ENCODE peak calls at places on chromosome 3, in four cellular contexts. One of them, this sample, is unnamed.

GRCh38 chr3:125072310-125072709 is 16.5 kb upstream of the HEG1 start:
- DNase-seq in K562: no peak
- DNase-seq in SK-N-SH: no peak
- DNase-seq in GM12878: no peak
- DNase-seq in this sample: no peak

GRCh38 chr3:19652336-19652735 is 281.7 kb downstream of the EFHB start:
- DNase-seq in K562: no peak
- DNase-seq in SK-N-SH: no peak
- DNase-seq in GM12878: no peak
- DNase-seq in this sample: no peak

GRCh38 chr3:29827756-29828155 is 546.9 kb downstream of the RBMS3 start:
- DNase-seq in K562: no peak
- DNase-seq in SK-N-SH: no peak
- DNase-seq in GM12878: no peak
- DNase-seq in this sample: no peak

GRCh38 chr3:155870945-155871745 is 695 bp downstream of the GMPS start:
- DNase-seq in K562: peak
- DNase-seq in SK-N-SH: peak
- DNase-seq in GM12878: no peak
- DNase-seq in this sample: peak

GRCh38 chr3:32733631-32734229 is 48.7 kb downstream of the CNOT10 start:
- DNase-seq in K562: peak
- DNase-seq in SK-N-SH: peak
- DNase-seq in GM12878: peak
- DNase-seq in this sample: no peak

GRCh38 chr3:179882322-179882721 is 154.4 kb downstream of the PEX5L start:
- DNase-seq in K562: no peak
- DNase-seq in SK-N-SH: no peak
- DNase-seq in GM12878: peak
- DNase-seq in this sample: peak

GRCh38 chr3:154759966-154760365 is 320.2 kb upstream of the MME start:
- DNase-seq in K562: no peak
- DNase-seq in SK-N-SH: no peak
- DNase-seq in GM12878: no peak
- DNase-seq in this sample: no peak

GRCh38 chr3:121913305-121913704 is 19.1 kb downstream of the SLC15A2 start:
- DNase-seq in K562: no peak
- DNase-seq in SK-N-SH: no peak
- DNase-seq in GM12878: no peak
- DNase-seq in this sample: no peak

GRCh38 chr3:184351511-184352148 is 9.8 kb downstream of the CLCN2 start:
- DNase-seq in K562: no peak
- DNase-seq in SK-N-SH: no peak
- DNase-seq in GM12878: no peak
- DNase-seq in this sample: no peak

GRCh38 chr3:134600685-134601502 is 49.9 kb downstream of the KY start:
- DNase-seq in K562: peak
- DNase-seq in SK-N-SH: peak
- DNase-seq in GM12878: no peak
- DNase-seq in this sample: peak

GRCh38 chr3:72041531-72041930 is 256.6 kb upstream of the PROK2 start:
- DNase-seq in K562: no peak
- DNase-seq in SK-N-SH: no peak
- DNase-seq in GM12878: no peak
- DNase-seq in this sample: no peak

GRCh38 chr3:16803019-16803418 is 81.7 kb upstream of the PLCL2 start:
- DNase-seq in K562: no peak
- DNase-seq in SK-N-SH: no peak
- DNase-seq in GM12878: no peak
- DNase-seq in this sample: no peak

GRCh38 chr3:177419904-177420601 is 222.8 kb upstream of the TBL1XR1 start:
- DNase-seq in K562: no peak
- DNase-seq in SK-N-SH: no peak
- DNase-seq in GM12878: no peak
- DNase-seq in this sample: no peak

GRCh38 chr3:176147251-176147650 is 1050.0 kb downstream of the TBL1XR1 start:
- DNase-seq in K562: no peak
- DNase-seq in SK-N-SH: no peak
- DNase-seq in GM12878: no peak
- DNase-seq in this sample: no peak

GRCh38 chr3:13850161-13850945 is 29.5 kb downstream of the WNT7A start:
- DNase-seq in K562: no peak
- DNase-seq in SK-N-SH: no peak
- DNase-seq in GM12878: no peak
- DNase-seq in this sample: peak

GRCh38 chr3:61955483-61955882 is 394.1 kb downstream of the PTPRG start:
- DNase-seq in K562: no peak
- DNase-seq in SK-N-SH: no peak
- DNase-seq in GM12878: no peak
- DNase-seq in this sample: no peak

GRCh38 chr3:49899815-49900214 is 3.9 kb downstream of the MST1R start:
- DNase-seq in K562: no peak
- DNase-seq in SK-N-SH: peak
- DNase-seq in GM12878: no peak
- DNase-seq in this sample: peak

GRCh38 chr3:50356553-50356952 is 2.8 kb downstream of the TMEM115 start:
- DNase-seq in K562: peak
- DNase-seq in SK-N-SH: no peak
- DNase-seq in GM12878: no peak
- DNase-seq in this sample: no peak

GRCh38 chr3:183149915-183150825 is 12.4 kb downstream of the LAMP3 start:
- DNase-seq in K562: no peak
- DNase-seq in SK-N-SH: no peak
- DNase-seq in GM12878: no peak
- DNase-seq in this sample: no peak

GRCh38 chr3:166455724-166456123 is 618.5 kb upstream of the BCHE start:
- DNase-seq in K562: no peak
- DNase-seq in SK-N-SH: no peak
- DNase-seq in GM12878: no peak
- DNase-seq in this sample: no peak

GRCh38 chr3:128749035-128749434 is 23.1 kb downstream of the RAB7A start:
- DNase-seq in K562: no peak
- DNase-seq in SK-N-SH: no peak
- DNase-seq in GM12878: no peak
- DNase-seq in this sample: no peak

GRCh38 chr3:48142316-48142870 is 45.8 kb downstream of the CDC25A start:
- DNase-seq in K562: no peak
- DNase-seq in SK-N-SH: no peak
- DNase-seq in GM12878: no peak
- DNase-seq in this sample: no peak

GRCh38 chr3:120682095-120682681 is at the start of gene HGD:
- DNase-seq in K562: no peak
- DNase-seq in SK-N-SH: no peak
- DNase-seq in GM12878: no peak
- DNase-seq in this sample: no peak

GRCh38 chr3:171772427-171773056 is 37.7 kb downstream of the PLD1 start:
- DNase-seq in K562: peak
- DNase-seq in SK-N-SH: peak
- DNase-seq in GM12878: no peak
- DNase-seq in this sample: peak

GRCh38 chr3:127159547-127159946 is 33.4 kb upstream of the PRR23E start:
- DNase-seq in K562: no peak
- DNase-seq in SK-N-SH: no peak
- DNase-seq in GM12878: no peak
- DNase-seq in this sample: peak
- TF ChIP-seq USF1 in K562: no peak
- TF ChIP-seq USF1 in SK-N-SH: no peak
- TF ChIP-seq USF1 in GM12878: no peak
- TF ChIP-seq USF1 in this sample: no peak

DNA sequence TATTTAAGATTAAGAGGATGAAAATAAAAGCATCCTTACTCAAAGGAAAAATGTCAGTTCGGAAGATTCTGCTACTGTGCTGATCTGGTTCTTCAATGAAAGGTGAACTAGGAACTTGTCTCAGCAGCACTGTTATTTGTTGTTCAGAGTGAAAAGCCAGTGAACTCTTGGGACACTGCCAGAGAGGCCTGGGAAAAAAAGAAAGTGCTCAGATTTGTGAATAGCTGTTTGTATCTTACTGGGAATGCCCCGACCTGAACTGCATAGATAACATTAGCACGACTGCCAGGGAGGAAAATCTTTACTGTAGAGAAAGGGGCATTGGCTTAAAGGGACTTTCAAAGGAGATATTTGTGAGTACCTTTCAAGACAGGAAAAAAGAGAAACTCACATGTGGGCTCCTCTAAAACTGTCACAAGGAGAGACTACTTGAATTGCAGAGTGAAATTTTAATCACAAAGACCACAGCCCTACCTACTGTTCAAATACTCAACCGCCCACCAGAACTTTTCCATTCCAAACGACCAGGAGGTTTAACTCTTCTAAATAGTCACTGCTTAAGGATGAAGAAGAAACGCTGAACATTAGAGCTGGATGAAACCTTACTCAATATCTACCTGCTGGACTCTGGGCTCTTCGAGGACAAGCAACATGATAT is 13.6 kb downstream of the TAMM41 start:
- DNase-seq in K562: no peak
- DNase-seq in SK-N-SH: no peak
- DNase-seq in GM12878: no peak
- DNase-seq in this sample: no peak
- TF ChIP-seq USF1 in K562: no peak
- TF ChIP-seq USF1 in SK-N-SH: no peak
- TF ChIP-seq USF1 in GM12878: no peak
- TF ChIP-seq USF1 in this sample: no peak

GRCh38 chr3:100516232-100516631 is 23.8 kb downstream of the TMEM45A start:
- DNase-seq in K562: no peak
- DNase-seq in SK-N-SH: no peak
- DNase-seq in GM12878: no peak
- DNase-seq in this sample: no peak

GRCh38 chr3:100517276-100517675 is 24.9 kb downstream of the TMEM45A start:
- DNase-seq in K562: no peak
- DNase-seq in SK-N-SH: no peak
- DNase-seq in GM12878: no peak
- DNase-seq in this sample: no peak

GRCh38 chr3:100516843-100517242 is 24.4 kb downstream of the TMEM45A start:
- DNase-seq in K562: no peak
- DNase-seq in SK-N-SH: no peak
- DNase-seq in GM12878: no peak
- DNase-seq in this sample: no peak

GRCh38 chr3:100518983-100519382 is 26.6 kb downstream of the TMEM45A start:
- DNase-seq in K562: no peak
- DNase-seq in SK-N-SH: no peak
- DNase-seq in GM12878: no peak
- DNase-seq in this sample: no peak

DNA sequence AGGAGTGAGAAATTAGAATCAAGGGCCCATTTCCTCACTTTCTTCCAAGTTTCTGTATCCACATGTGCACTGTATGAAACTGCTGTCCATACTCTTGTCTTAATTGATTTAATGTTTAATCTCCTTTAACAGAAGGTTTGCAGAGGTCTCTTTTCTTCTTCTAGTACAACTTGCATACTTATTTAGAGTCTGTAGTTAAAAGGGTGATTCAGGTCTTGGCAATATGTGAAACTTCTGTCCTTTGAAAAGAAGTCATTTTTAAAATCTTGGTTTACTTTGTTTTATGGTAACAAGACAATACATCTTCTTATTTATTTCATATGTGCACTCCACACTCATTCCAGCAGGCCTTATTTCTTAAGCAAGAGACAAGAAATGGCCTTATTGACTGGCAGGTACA is 25.8 kb downstream of the TMEM45A start:
- DNase-seq in K562: no peak
- DNase-seq in SK-N-SH: no peak
- DNase-seq in GM12878: no peak
- DNase-seq in this sample: no peak
- TF ChIP-seq USF1 in K562: no peak
- TF ChIP-seq USF1 in SK-N-SH: no peak
- TF ChIP-seq USF1 in GM12878: no peak
- TF ChIP-seq USF1 in this sample: no peak

DNA sequence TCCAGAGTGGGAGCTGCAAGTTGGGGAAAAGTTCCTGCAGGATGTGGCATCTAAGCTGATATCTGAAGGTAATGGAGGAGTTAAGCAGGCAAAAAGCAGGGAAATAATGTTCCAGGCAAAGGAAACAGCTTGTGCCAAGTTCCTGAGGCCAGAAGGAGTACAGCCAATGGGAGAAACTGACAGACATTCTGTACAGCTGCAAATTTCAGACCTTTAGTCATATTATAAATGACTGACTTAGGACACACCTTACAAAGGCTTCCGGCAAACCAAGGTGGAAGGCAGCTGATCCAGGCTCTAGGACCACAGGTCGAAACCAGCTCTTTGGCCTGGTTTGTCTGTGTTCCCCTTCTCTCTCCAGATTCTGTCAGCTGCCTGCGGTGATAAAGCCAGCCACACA is 9.3 kb downstream of the WWTR1 start:
- DNase-seq in K562: no peak
- DNase-seq in SK-N-SH: no peak
- DNase-seq in GM12878: no peak
- DNase-seq in this sample: no peak
- TF ChIP-seq USF1 in K562: no peak
- TF ChIP-seq USF1 in SK-N-SH: no peak
- TF ChIP-seq USF1 in GM12878: no peak
- TF ChIP-seq USF1 in this sample: no peak

GRCh38 chr3:15331072-15331605 is 1.2 kb downstream of the SH3BP5 start:
- DNase-seq in K562: no peak
- DNase-seq in SK-N-SH: no peak
- DNase-seq in GM12878: no peak
- DNase-seq in this sample: no peak

GRCh38 chr3:15330031-15330596 is 2.3 kb downstream of the SH3BP5 start:
- DNase-seq in K562: no peak
- DNase-seq in SK-N-SH: no peak
- DNase-seq in GM12878: no peak
- DNase-seq in this sample: no peak

GRCh38 chr3:15332405-15333098 is at the start of gene SH3BP5:
- DNase-seq in K562: peak
- DNase-seq in SK-N-SH: peak
- DNase-seq in GM12878: no peak
- DNase-seq in this sample: peak

GRCh38 chr3:15333099-15333956 is 942 bp upstream of the SH3BP5 start:
- DNase-seq in K562: peak
- DNase-seq in SK-N-SH: no peak
- DNase-seq in GM12878: no peak
- DNase-seq in this sample: no peak

GRCh38 chr3:15331606-15332404 is 581 bp downstream of the SH3BP5 start:
- DNase-seq in K562: no peak
- DNase-seq in SK-N-SH: peak
- DNase-seq in GM12878: no peak
- DNase-seq in this sample: peak
- TF ChIP-seq USF1 in K562: no peak
- TF ChIP-seq USF1 in SK-N-SH: no peak
- TF ChIP-seq USF1 in GM12878: no peak
- TF ChIP-seq USF1 in this sample: no peak

GRCh38 chr3:28743843-28744242 is 395.2 kb upstream of the AZI2 start:
- DNase-seq in K562: no peak
- DNase-seq in SK-N-SH: no peak
- DNase-seq in GM12878: no peak
- DNase-seq in this sample: no peak
- TF ChIP-seq USF1 in K562: no peak
- TF ChIP-seq USF1 in SK-N-SH: no peak
- TF ChIP-seq USF1 in GM12878: no peak
- TF ChIP-seq USF1 in this sample: no peak

DNA sequence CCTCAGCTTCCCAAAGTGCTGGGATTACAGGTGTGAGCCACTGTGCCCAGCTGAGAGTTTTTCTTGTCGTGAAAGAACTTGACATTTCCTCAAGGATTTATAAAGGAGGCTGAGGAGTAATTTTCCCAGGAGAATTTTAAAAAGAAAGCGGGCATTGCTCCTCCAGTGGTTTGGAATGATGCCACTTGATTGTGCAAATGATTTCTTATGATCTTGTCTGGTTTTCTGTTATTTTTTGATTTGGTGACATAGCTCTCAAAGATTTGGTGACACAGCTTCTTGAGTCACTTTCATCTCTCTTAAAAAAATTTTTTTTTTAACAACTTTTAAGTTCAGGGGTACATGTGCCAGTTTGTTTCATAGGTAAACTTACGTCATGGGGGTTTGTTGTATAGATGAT is 24.6 kb upstream of the NFKBIZ start:
- DNase-seq in K562: no peak
- DNase-seq in SK-N-SH: no peak
- DNase-seq in GM12878: no peak
- DNase-seq in this sample: no peak
- TF ChIP-seq USF1 in K562: no peak
- TF ChIP-seq USF1 in SK-N-SH: no peak
- TF ChIP-seq USF1 in GM12878: no peak
- TF ChIP-seq USF1 in this sample: no peak

This sample was measured in WTC11.